ENCODE peak calls at places on chromosomes 11 and 22, in seven cellular contexts. One of them, this sample, is unnamed.

GRCh38 chr11:109870313-109870712 is 222.9 kb upstream of the ZC3H12C start:
- DNase-seq in cardiac muscle cell: no peak
- DNase-seq in SJSA1: no peak
- DNase-seq in CD4-positive, alpha-beta memory T cell: no peak
- DNase-seq in neuronal stem cell: no peak
- DNase-seq in upper lobe of left lung: no peak
- DNase-seq in SK-N-SH: no peak
- DNase-seq in this sample: no peak

GRCh38 chr11:70581991-70582885 is 183.9 kb downstream of the CTTN start:
- DNase-seq in upper lobe of left lung: peak; percentile 70
- DNase-seq in CD4-positive, alpha-beta memory T cell: no peak
- DNase-seq in SJSA1: no peak
- DNase-seq in cardiac muscle cell: no peak
- DNase-seq in neuronal stem cell: no peak
- DNase-seq in SK-N-SH: peak; percentile 89
- DNase-seq in this sample: peak; percentile 26

GRCh38 chr11:116454951-116455350 is 317.8 kb downstream of the BUD13 start:
- DNase-seq in neuronal stem cell: no peak
- DNase-seq in SK-N-SH: no peak
- DNase-seq in cardiac muscle cell: no peak
- DNase-seq in SJSA1: no peak
- DNase-seq in upper lobe of left lung: no peak
- DNase-seq in CD4-positive, alpha-beta memory T cell: no peak
- DNase-seq in this sample: no peak

GRCh38 chr11:45737056-45737455 is 67.9 kb upstream of the SLC35C1 start:
- DNase-seq in SK-N-SH: no peak
- DNase-seq in SJSA1: no peak
- DNase-seq in CD4-positive, alpha-beta memory T cell: no peak
- DNase-seq in cardiac muscle cell: no peak
- DNase-seq in upper lobe of left lung: no peak
- DNase-seq in neuronal stem cell: no peak
- DNase-seq in this sample: no peak

GRCh38 chr11:102256251-102256650 is 61.0 kb upstream of the BIRC3 start:
- DNase-seq in CD4-positive, alpha-beta memory T cell: no peak
- DNase-seq in SJSA1: no peak
- DNase-seq in cardiac muscle cell: no peak
- DNase-seq in SK-N-SH: no peak
- DNase-seq in neuronal stem cell: no peak
- DNase-seq in upper lobe of left lung: no peak
- DNase-seq in this sample: no peak

GRCh38 chr22:31393890-31394289 is 5.5 kb upstream of the DRG1 start:
- DNase-seq in cardiac muscle cell: no peak
- DNase-seq in SJSA1: no peak
- DNase-seq in upper lobe of left lung: no peak
- DNase-seq in CD4-positive, alpha-beta memory T cell: no peak
- DNase-seq in neuronal stem cell: no peak
- DNase-seq in SK-N-SH: no peak
- DNase-seq in this sample: no peak

GRCh38 chr11:2317354-2318050 is 15.7 kb downstream of the TSPAN32 start:
- DNase-seq in upper lobe of left lung: peak; percentile 35
- DNase-seq in neuronal stem cell: no peak
- DNase-seq in SJSA1: no peak
- DNase-seq in SK-N-SH: no peak
- DNase-seq in cardiac muscle cell: no peak
- DNase-seq in CD4-positive, alpha-beta memory T cell: no peak
- DNase-seq in this sample: no peak

GRCh38 chr11:118002541-118003019 is 16.4 kb downstream of the IL10RA start:
- DNase-seq in cardiac muscle cell: no peak
- DNase-seq in upper lobe of left lung: no peak
- DNase-seq in CD4-positive, alpha-beta memory T cell: no peak
- DNase-seq in neuronal stem cell: peak; percentile 31
- DNase-seq in SK-N-SH: no peak
- DNase-seq in SJSA1: no peak
- DNase-seq in this sample: no peak

GRCh38 chr22:29342577-29343312 is 27.2 kb upstream of the RASL10A start:
- DNase-seq in upper lobe of left lung: no peak
- DNase-seq in SJSA1: peak; percentile 39
- DNase-seq in CD4-positive, alpha-beta memory T cell: no peak
- DNase-seq in SK-N-SH: peak; percentile 69
- DNase-seq in cardiac muscle cell: peak; percentile 64
- DNase-seq in neuronal stem cell: no peak
- DNase-seq in this sample: no peak

GRCh38 chr11:112255075-112255739 is 5.5 kb downstream of the PLET1 start:
- DNase-seq in SK-N-SH: no peak
- DNase-seq in cardiac muscle cell: no peak
- DNase-seq in SJSA1: no peak
- DNase-seq in CD4-positive, alpha-beta memory T cell: no peak
- DNase-seq in neuronal stem cell: no peak
- DNase-seq in upper lobe of left lung: no peak
- DNase-seq in this sample: no peak

GRCh38 chr11:93579187-93579773 is 36.1 kb upstream of the SMCO4 start:
- DNase-seq in cardiac muscle cell: no peak
- DNase-seq in upper lobe of left lung: no peak
- DNase-seq in neuronal stem cell: no peak
- DNase-seq in SK-N-SH: no peak
- DNase-seq in CD4-positive, alpha-beta memory T cell: no peak
- DNase-seq in SJSA1: no peak
- DNase-seq in this sample: no peak

GRCh38 chr11:63612181-63612580 is 2.1 kb downstream of the PLAAT3 start:
- DNase-seq in cardiac muscle cell: no peak
- DNase-seq in SJSA1: no peak
- DNase-seq in CD4-positive, alpha-beta memory T cell: no peak
- DNase-seq in SK-N-SH: no peak
- DNase-seq in neuronal stem cell: no peak
- DNase-seq in upper lobe of left lung: no peak
- DNase-seq in this sample: no peak

GRCh38 chr11:17699157-17700114 is 19.9 kb upstream of the MYOD1 start:
- DNase-seq in SJSA1: no peak
- DNase-seq in upper lobe of left lung: no peak
- DNase-seq in CD4-positive, alpha-beta memory T cell: no peak
- DNase-seq in neuronal stem cell: no peak
- DNase-seq in cardiac muscle cell: no peak
- DNase-seq in SK-N-SH: no peak
- DNase-seq in this sample: no peak

GRCh38 chr11:12381875-12382274 is 4.5 kb downstream of the PARVA start:
- DNase-seq in cardiac muscle cell: no peak
- DNase-seq in SK-N-SH: no peak
- DNase-seq in neuronal stem cell: no peak
- DNase-seq in CD4-positive, alpha-beta memory T cell: no peak
- DNase-seq in SJSA1: no peak
- DNase-seq in upper lobe of left lung: no peak
- DNase-seq in this sample: no peak

GRCh38 chr22:49992921-49993648 is 19.5 kb downstream of the IL17REL start:
- DNase-seq in upper lobe of left lung: peak; percentile 91
- DNase-seq in SJSA1: peak; percentile 53
- DNase-seq in SK-N-SH: peak; percentile 85
- DNase-seq in CD4-positive, alpha-beta memory T cell: peak; percentile 47
- DNase-seq in cardiac muscle cell: peak; percentile 78
- DNase-seq in neuronal stem cell: no peak
- DNase-seq in this sample: peak; percentile 48

GRCh38 chr11:12007769-12008737 is at the start of gene DKK3:
- DNase-seq in neuronal stem cell: peak; percentile 43
- DNase-seq in SJSA1: peak; percentile 62
- DNase-seq in upper lobe of left lung: peak; percentile 87
- DNase-seq in cardiac muscle cell: peak; percentile 64
- DNase-seq in SK-N-SH: peak; percentile 86
- DNase-seq in CD4-positive, alpha-beta memory T cell: peak; percentile 1
- DNase-seq in this sample: peak; percentile 14

GRCh38 chr11:112453601-112454577 is 193.2 kb upstream of the PLET1 start:
- DNase-seq in SJSA1: peak; percentile 41
- DNase-seq in neuronal stem cell: no peak
- DNase-seq in CD4-positive, alpha-beta memory T cell: peak; percentile 5
- DNase-seq in cardiac muscle cell: no peak
- DNase-seq in SK-N-SH: peak; percentile 51
- DNase-seq in upper lobe of left lung: no peak
- DNase-seq in this sample: peak; percentile 16

GRCh38 chr22:37627545-37627944 is 11.9 kb upstream of the SH3BP1 start:
- DNase-seq in upper lobe of left lung: no peak
- DNase-seq in cardiac muscle cell: no peak
- DNase-seq in SJSA1: no peak
- DNase-seq in neuronal stem cell: no peak
- DNase-seq in CD4-positive, alpha-beta memory T cell: peak; percentile 54
- DNase-seq in SK-N-SH: no peak
- DNase-seq in this sample: peak; percentile 65

GRCh38 chr22:40019100-40019499 is 24.3 kb downstream of the FAM83F start:
- DNase-seq in CD4-positive, alpha-beta memory T cell: no peak
- DNase-seq in upper lobe of left lung: no peak
- DNase-seq in SJSA1: no peak
- DNase-seq in SK-N-SH: no peak
- DNase-seq in cardiac muscle cell: no peak
- DNase-seq in neuronal stem cell: no peak
- DNase-seq in this sample: no peak

DNA sequence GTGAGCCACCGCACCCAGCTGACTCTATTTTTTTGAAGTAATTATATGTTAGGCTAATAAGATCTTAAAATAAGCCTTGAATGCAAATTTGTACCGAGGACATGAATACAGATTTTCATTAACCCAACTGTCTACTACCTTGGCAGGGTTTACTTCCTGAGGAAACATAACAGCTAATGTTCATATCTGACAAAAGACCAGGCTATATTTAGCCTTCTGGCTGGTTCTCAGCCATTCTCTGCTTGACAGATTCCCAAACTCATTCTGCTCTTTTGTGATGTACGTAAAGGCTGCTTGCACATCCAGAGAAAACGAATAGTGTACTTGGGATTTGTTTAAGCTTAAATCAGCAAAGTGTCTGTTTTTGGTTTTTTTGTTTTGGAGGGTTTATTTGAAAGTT is 21.6 kb upstream of the CRTAM start:
- DNase-seq in SJSA1: no peak
- DNase-seq in CD4-positive, alpha-beta memory T cell: no peak
- DNase-seq in SK-N-SH: no peak
- DNase-seq in upper lobe of left lung: no peak
- DNase-seq in neuronal stem cell: no peak
- DNase-seq in cardiac muscle cell: no peak
- DNase-seq in this sample: no peak
- H3K27ac ChIP-seq in SJSA1: no peak overlapping the region
- H3K27ac ChIP-seq in CD4-positive, alpha-beta memory T cell: no peak overlapping the region
- H3K27ac ChIP-seq in SK-N-SH: no peak overlapping the region
- H3K27ac ChIP-seq in upper lobe of left lung: peak overlapping the region; percentile 71
- H3K27ac ChIP-seq in neuronal stem cell: no peak overlapping the region
- H3K27ac ChIP-seq in cardiac muscle cell: no peak overlapping the region
- H3K27ac ChIP-seq in this sample: no peak overlapping the region

GRCh38 chr11:115222218-115222862 is 281.9 kb downstream of the CADM1 start:
- DNase-seq in CD4-positive, alpha-beta memory T cell: peak; percentile 2
- DNase-seq in SK-N-SH: no peak
- DNase-seq in upper lobe of left lung: no peak
- DNase-seq in neuronal stem cell: no peak
- DNase-seq in SJSA1: peak; percentile 56
- DNase-seq in cardiac muscle cell: no peak
- DNase-seq in this sample: no peak
- H3K4me3 ChIP-seq in CD4-positive, alpha-beta memory T cell: no peak overlapping the region
- H3K4me3 ChIP-seq in SK-N-SH: no peak overlapping the region
- H3K4me3 ChIP-seq in upper lobe of left lung: no peak overlapping the region
- H3K4me3 ChIP-seq in neuronal stem cell: no peak overlapping the region
- H3K4me3 ChIP-seq in SJSA1: no peak overlapping the region
- H3K4me3 ChIP-seq in cardiac muscle cell: no peak overlapping the region
- H3K4me3 ChIP-seq in this sample: no peak overlapping the region

DNA sequence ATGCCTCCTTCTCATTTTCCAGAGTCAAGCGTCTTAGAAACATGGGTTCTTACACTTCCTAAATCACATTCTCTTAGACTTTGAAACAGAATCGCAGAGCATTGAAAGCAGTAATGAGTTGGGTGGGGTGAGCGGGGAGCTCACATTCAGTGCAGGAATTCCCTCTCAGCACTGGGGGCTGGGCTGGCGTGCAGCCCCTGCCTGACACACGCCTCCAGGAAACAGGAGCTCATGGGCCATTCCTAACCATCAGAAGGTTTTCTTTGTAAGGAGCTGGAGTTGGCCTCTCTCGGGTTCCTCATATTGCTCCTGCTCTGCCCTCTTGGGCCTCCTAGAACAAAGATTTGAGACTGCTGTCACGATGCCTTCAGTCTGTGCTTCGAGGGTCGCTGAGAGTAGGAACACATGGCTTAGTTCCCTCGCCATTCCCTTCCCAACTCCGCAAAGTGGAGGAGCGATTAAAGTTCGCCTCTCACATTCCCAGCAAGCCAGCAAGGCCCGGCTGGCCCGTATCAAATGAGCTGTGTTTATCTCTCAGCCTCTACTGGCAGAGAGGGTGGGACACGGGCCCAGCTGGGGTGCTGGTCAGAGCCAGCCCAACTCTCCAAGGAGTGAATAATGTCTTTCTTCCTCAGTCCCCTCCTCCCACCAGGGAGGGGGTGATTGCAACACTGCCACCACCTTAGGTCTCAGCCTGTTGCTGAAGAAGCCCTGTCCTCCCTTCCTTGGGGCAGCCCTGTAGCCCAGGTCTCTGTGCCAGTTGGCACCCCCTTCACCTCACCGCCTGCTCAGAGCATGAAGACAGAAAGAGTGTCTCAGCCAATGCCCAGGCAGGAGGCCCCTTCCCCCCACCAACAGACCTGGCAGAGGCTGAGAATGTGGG is 10.4 kb downstream of the CHRDL2 start:
- DNase-seq in SJSA1: no peak
- DNase-seq in CD4-positive, alpha-beta memory T cell: no peak
- DNase-seq in cardiac muscle cell: no peak
- DNase-seq in upper lobe of left lung: no peak
- DNase-seq in SK-N-SH: no peak
- DNase-seq in neuronal stem cell: no peak
- DNase-seq in this sample: no peak
- H3K9me3 ChIP-seq in SJSA1: no peaks in the 10 kb centered on the region
- H3K9me3 ChIP-seq in CD4-positive, alpha-beta memory T cell: no peaks in the 10 kb centered on the region
- H3K9me3 ChIP-seq in cardiac muscle cell: no peaks in the 10 kb centered on the region
- H3K9me3 ChIP-seq in upper lobe of left lung: no peaks in the 10 kb centered on the region
- H3K9me3 ChIP-seq in SK-N-SH: no peaks in the 10 kb centered on the region
- H3K9me3 ChIP-seq in neuronal stem cell: no peaks in the 10 kb centered on the region
- H3K9me3 ChIP-seq in this sample: no peaks in the 10 kb centered on the region

DNA sequence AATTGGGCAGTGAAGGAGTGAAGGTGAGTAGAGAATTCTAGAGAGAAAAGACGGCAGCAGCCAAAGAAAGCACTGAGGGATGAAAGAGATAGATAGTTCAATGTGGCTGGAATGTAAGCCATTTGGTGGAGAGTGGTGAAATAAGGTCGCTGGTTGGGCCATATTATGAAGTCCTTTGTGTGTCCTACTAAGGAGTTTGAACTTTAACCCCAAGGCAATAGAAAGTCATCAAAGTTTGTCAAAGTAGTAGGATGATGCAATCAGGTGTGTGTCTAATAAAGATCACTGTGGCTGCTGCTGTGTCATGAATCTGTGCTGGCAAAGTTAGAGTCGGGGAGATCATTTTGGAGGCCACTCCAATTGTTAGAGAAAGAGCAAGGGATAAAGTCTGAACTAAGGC is 18.7 kb downstream of the RNF121 start:
- DNase-seq in SK-N-SH: no peak
- DNase-seq in CD4-positive, alpha-beta memory T cell: no peak
- DNase-seq in upper lobe of left lung: no peak
- DNase-seq in cardiac muscle cell: no peak
- DNase-seq in SJSA1: no peak
- DNase-seq in neuronal stem cell: no peak
- DNase-seq in this sample: no peak
- H3K27ac ChIP-seq in SK-N-SH: no peak overlapping the region
- H3K27ac ChIP-seq in CD4-positive, alpha-beta memory T cell: no peak overlapping the region
- H3K27ac ChIP-seq in upper lobe of left lung: no peak overlapping the region
- H3K27ac ChIP-seq in cardiac muscle cell: no peak overlapping the region
- H3K27ac ChIP-seq in SJSA1: no peak overlapping the region
- H3K27ac ChIP-seq in neuronal stem cell: no peak overlapping the region
- H3K27ac ChIP-seq in this sample: no peak overlapping the region

This sample was measured in CD8-positive, alpha-beta memory T cell.